ENCODE peak calls at places on chromosomes 1 and 21, in four cellular contexts. One of them, this sample, is unnamed.

GRCh38 chr1:63691672-63692425 is 82.0 kb upstream of the ROR1 start:
- DNase-seq in heart left ventricle: no peak
- DNase-seq in GM20000: peak
- DNase-seq in B cell: peak
- DNase-seq in this sample: no peak

GRCh38 chr1:202671388-202671787 is 38.9 kb downstream of the SYT2 start:
- DNase-seq in heart left ventricle: no peak
- DNase-seq in GM20000: no peak
- DNase-seq in B cell: no peak
- DNase-seq in this sample: no peak

GRCh38 chr1:83693409-83694126 is 305.4 kb downstream of the TTLL7 start:
- DNase-seq in heart left ventricle: no peak
- DNase-seq in GM20000: no peak
- DNase-seq in B cell: peak
- DNase-seq in this sample: no peak

GRCh38 chr1:243416510-243416909 is 160.7 kb downstream of the SDCCAG8 start:
- DNase-seq in heart left ventricle: no peak
- DNase-seq in GM20000: peak
- DNase-seq in B cell: no peak
- DNase-seq in this sample: no peak

GRCh38 chr1:205488074-205488723 is 16.3 kb upstream of the CDK18 start:
- DNase-seq in heart left ventricle: peak
- DNase-seq in GM20000: peak
- DNase-seq in B cell: peak
- DNase-seq in this sample: no peak

GRCh38 chr1:224726783-224727182 is 110.7 kb downstream of the CNIH3 start:
- DNase-seq in heart left ventricle: no peak
- DNase-seq in GM20000: no peak
- DNase-seq in B cell: no peak
- DNase-seq in this sample: no peak

GRCh38 chr1:224587051-224587450 is 29.1 kb upstream of the CNIH3 start:
- DNase-seq in heart left ventricle: no peak
- DNase-seq in GM20000: no peak
- DNase-seq in B cell: no peak
- DNase-seq in this sample: no peak

GRCh38 chr1:228206582-228207351 is 1.1 kb upstream of the OBSCN start:
- DNase-seq in heart left ventricle: no peak
- DNase-seq in GM20000: no peak
- DNase-seq in B cell: no peak
- DNase-seq in this sample: no peak

GRCh38 chr1:101238041-101238515 is 1.3 kb downstream of the S1PR1 start:
- DNase-seq in heart left ventricle: peak
- DNase-seq in GM20000: peak
- DNase-seq in B cell: peak
- DNase-seq in this sample: peak

GRCh38 chr1:2251786-2252185 is 23.7 kb downstream of the SKI start:
- DNase-seq in heart left ventricle: peak
- DNase-seq in GM20000: no peak
- DNase-seq in B cell: no peak
- DNase-seq in this sample: no peak

GRCh38 chr1:56911098-56911497 is 54.7 kb downstream of the C8B start:
- DNase-seq in heart left ventricle: no peak
- DNase-seq in GM20000: no peak
- DNase-seq in B cell: no peak
- DNase-seq in this sample: no peak

GRCh38 chr1:78765489-78765888 is 115.9 kb downstream of the IFI44 start:
- DNase-seq in heart left ventricle: no peak
- DNase-seq in GM20000: no peak
- DNase-seq in B cell: no peak
- DNase-seq in this sample: no peak

GRCh38 chr1:246117066-246117791 is 389.9 kb downstream of the SMYD3 start:
- DNase-seq in heart left ventricle: no peak
- DNase-seq in GM20000: peak
- DNase-seq in B cell: peak
- DNase-seq in this sample: no peak
- TF ChIP-seq CTCF in heart left ventricle: peak
- TF ChIP-seq CTCF in GM20000: peak
- TF ChIP-seq CTCF in B cell: peak
- TF ChIP-seq CTCF in this sample: peak

DNA sequence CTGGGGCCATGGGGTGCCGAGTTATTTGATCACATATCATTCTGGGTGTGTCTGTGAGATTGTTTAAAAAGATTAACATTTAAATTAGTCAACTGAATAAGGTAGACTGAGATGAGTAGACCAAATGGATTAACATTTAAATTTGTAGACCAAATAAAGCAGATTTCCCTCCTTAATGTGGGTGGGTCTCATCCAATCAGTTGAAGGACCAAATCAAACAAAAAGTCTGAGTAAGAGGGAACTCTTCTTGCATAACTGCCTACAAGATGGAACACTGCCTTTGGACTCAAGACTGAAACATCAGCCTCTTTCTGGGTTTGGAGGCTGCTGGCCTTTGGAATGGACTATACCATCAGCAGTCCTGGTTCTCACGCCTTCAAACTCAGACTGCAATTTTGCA is 17.0 kb upstream of the SNX7 start:
- DNase-seq in heart left ventricle: no peak
- DNase-seq in GM20000: no peak
- DNase-seq in B cell: no peak
- DNase-seq in this sample: no peak
- TF ChIP-seq CTCF in heart left ventricle: no peak
- TF ChIP-seq CTCF in GM20000: no peak
- TF ChIP-seq CTCF in B cell: no peak
- TF ChIP-seq CTCF in this sample: no peak

GRCh38 chr21:25568230-25568629 is 39.1 kb downstream of the MRPL39 start:
- DNase-seq in heart left ventricle: peak
- DNase-seq in GM20000: no peak
- DNase-seq in B cell: peak
- DNase-seq in this sample: no peak
- TF ChIP-seq CTCF in heart left ventricle: no peak
- TF ChIP-seq CTCF in GM20000: no peak
- TF ChIP-seq CTCF in B cell: no peak
- TF ChIP-seq CTCF in this sample: no peak

GRCh38 chr1:22487781-22488180 is 36.1 kb downstream of the ZBTB40 start:
- DNase-seq in heart left ventricle: no peak
- DNase-seq in GM20000: no peak
- DNase-seq in B cell: no peak
- DNase-seq in this sample: no peak
- TF ChIP-seq CTCF in heart left ventricle: no peak
- TF ChIP-seq CTCF in GM20000: no peak
- TF ChIP-seq CTCF in B cell: no peak
- TF ChIP-seq CTCF in this sample: no peak

DNA sequence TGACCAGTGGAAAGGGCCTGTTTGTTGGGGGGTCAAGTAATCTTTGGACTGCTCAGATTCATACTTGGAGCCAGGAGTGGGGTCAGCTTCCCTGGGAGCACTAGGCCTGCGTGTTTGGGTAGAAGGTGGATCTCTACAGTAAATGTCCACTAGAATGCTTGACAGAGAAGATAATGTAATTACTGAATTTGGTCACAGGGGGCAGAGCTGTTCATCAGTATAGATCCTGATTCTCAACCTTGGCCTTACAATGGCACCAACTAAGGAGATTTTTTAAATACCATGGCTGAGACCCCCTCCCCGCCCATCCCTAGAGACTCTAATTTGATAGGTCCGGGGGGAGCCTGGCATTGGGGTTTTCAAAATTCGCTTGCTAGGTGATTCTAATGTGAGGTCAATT is 217.5 kb upstream of the PLXNA2 start:
- DNase-seq in heart left ventricle: no peak
- DNase-seq in GM20000: peak
- DNase-seq in B cell: no peak
- DNase-seq in this sample: no peak
- TF ChIP-seq CTCF in heart left ventricle: no peak
- TF ChIP-seq CTCF in GM20000: peak
- TF ChIP-seq CTCF in B cell: peak
- TF ChIP-seq CTCF in this sample: no peak

GRCh38 chr1:211734359-211734758 is 58.9 kb upstream of the NEK2 start:
- DNase-seq in heart left ventricle: no peak
- DNase-seq in GM20000: no peak
- DNase-seq in B cell: no peak
- DNase-seq in this sample: no peak
- TF ChIP-seq CTCF in heart left ventricle: no peak
- TF ChIP-seq CTCF in GM20000: no peak
- TF ChIP-seq CTCF in B cell: no peak
- TF ChIP-seq CTCF in this sample: no peak

DNA sequence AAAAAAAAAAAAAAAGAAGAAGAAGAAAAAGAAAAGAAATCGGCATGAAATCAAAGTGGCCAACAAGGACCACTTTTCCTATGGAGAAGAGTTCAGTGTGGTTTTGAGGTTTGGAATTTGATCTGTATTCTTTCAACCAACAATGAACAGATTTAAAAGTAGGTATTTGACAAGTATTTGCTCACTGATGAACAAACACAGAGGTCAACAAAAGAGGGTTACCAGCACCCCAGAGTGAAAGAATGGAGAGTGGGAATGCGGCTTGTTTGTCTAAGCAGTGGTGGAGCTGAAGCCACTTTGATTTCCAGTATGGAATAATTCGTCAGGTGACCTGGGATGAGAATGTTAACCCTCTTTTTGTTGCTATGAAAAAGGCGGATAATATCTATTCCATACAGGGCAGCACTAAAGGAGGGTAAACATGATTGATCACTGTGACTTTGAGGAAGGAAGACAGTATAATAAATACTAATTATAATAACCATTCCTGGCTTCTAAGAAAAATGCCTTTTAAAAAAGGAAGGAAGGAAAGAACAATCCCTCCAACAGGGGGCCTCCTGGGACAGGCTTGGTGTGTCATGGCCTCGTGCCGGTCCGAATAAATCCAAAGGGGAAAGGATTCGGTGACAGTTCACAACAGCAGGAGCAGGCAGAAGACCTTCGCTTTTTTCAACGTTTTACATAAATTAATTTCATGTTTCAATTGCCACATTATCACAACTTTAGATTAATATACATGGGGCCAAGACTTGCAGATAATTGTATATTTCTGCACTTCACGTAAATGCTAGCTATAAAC is 37.2 kb upstream of the SIM2 start:
- DNase-seq in heart left ventricle: peak
- DNase-seq in GM20000: no peak
- DNase-seq in B cell: no peak
- DNase-seq in this sample: no peak
- TF ChIP-seq CTCF in heart left ventricle: peak
- TF ChIP-seq CTCF in GM20000: no peak
- TF ChIP-seq CTCF in B cell: no peak
- TF ChIP-seq CTCF in this sample: no peak

DNA sequence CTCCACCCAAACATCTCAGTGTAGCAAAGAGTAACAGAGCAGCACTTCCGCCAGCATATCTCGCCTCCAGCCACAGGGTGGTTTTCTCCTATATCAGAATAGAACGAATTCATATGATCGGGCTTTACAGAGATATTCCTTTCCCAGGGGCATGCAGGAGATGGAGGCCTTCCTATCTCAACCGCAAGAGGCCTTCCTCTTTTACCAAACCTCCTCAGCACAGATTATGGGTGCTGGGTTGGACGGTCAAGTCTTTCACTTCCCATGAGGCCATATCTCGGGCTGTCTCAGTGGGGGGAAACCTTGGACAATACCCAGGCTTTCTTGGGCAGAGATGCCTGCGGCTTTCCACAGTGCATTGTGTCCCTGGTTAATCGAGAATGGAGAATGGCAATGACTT is 65.8 kb downstream of the OVGP1 start:
- DNase-seq in heart left ventricle: no peak
- DNase-seq in GM20000: no peak
- DNase-seq in B cell: no peak
- DNase-seq in this sample: no peak
- TF ChIP-seq CTCF in heart left ventricle: no peak
- TF ChIP-seq CTCF in GM20000: no peak
- TF ChIP-seq CTCF in B cell: no peak
- TF ChIP-seq CTCF in this sample: no peak

This sample was measured in natural killer cell.